ENCODE peak calls at places on chromosomes 3 and 15, in five cellular contexts. One of them, this sample, is unnamed.

GRCh38 chr3:194091141-194091540 is 44.8 kb upstream of the HES1 start:
- DNase-seq in K562: no peak
- DNase-seq in H1: no peak
- DNase-seq in HepG2: no peak
- DNase-seq in GM12878: no peak
- DNase-seq in this sample: no peak

GRCh38 chr3:108501538-108501937 is 8.9 kb downstream of the MYH15 start:
- DNase-seq in H1: no peak
- DNase-seq in GM12878: no peak
- DNase-seq in HepG2: no peak
- DNase-seq in K562: no peak
- DNase-seq in this sample: no peak

GRCh38 chr15:53307952-53308624 is 451.4 kb downstream of the WDR72 start:
- DNase-seq in K562: no peak
- DNase-seq in HepG2: no peak
- DNase-seq in GM12878: no peak
- DNase-seq in H1: no peak
- DNase-seq in this sample: peak

GRCh38 chr3:197516517-197516889 is 39.3 kb downstream of the BDH1 start:
- DNase-seq in K562: peak
- DNase-seq in GM12878: no peak
- DNase-seq in H1: no peak
- DNase-seq in HepG2: peak
- DNase-seq in this sample: no peak

GRCh38 chr3:142595581-142595950 is 627 bp upstream of the PLS1 start:
- DNase-seq in HepG2: peak
- DNase-seq in K562: no peak
- DNase-seq in H1: no peak
- DNase-seq in GM12878: no peak
- DNase-seq in this sample: no peak

GRCh38 chr3:155431856-155432570 is 138.5 kb upstream of the STRIT1 start:
- DNase-seq in K562: no peak
- DNase-seq in HepG2: no peak
- DNase-seq in H1: no peak
- DNase-seq in GM12878: no peak
- DNase-seq in this sample: no peak

GRCh38 chr3:62940763-62941632 is 65.8 kb upstream of the CADPS start:
- DNase-seq in GM12878: no peak
- DNase-seq in HepG2: no peak
- DNase-seq in H1: no peak
- DNase-seq in K562: no peak
- DNase-seq in this sample: no peak

GRCh38 chr15:80171787-80172186 is 19.0 kb downstream of the FAH start:
- DNase-seq in K562: no peak
- DNase-seq in HepG2: peak
- DNase-seq in H1: no peak
- DNase-seq in GM12878: no peak
- DNase-seq in this sample: no peak

GRCh38 chr3:69541059-69541471 is 155.2 kb upstream of the FRMD4B start:
- DNase-seq in GM12878: no peak
- DNase-seq in K562: no peak
- DNase-seq in H1: no peak
- DNase-seq in HepG2: no peak
- DNase-seq in this sample: peak

GRCh38 chr3:30285188-30286006 is 321.0 kb upstream of the TGFBR2 start:
- DNase-seq in HepG2: no peak
- DNase-seq in H1: no peak
- DNase-seq in K562: no peak
- DNase-seq in GM12878: no peak
- DNase-seq in this sample: no peak

GRCh38 chr3:34364345-34364744 is 565.9 kb downstream of the PDCD6IP start:
- DNase-seq in K562: no peak
- DNase-seq in HepG2: no peak
- DNase-seq in GM12878: peak
- DNase-seq in H1: no peak
- DNase-seq in this sample: no peak

GRCh38 chr15:80822666-80823065 is 43.5 kb downstream of the CEMIP start:
- DNase-seq in K562: no peak
- DNase-seq in H1: no peak
- DNase-seq in HepG2: no peak
- DNase-seq in GM12878: no peak
- DNase-seq in this sample: no peak

GRCh38 chr3:118808743-118809142 is 225.9 kb downstream of the IGSF11 start:
- DNase-seq in GM12878: no peak
- DNase-seq in H1: no peak
- DNase-seq in HepG2: peak
- DNase-seq in K562: no peak
- DNase-seq in this sample: no peak

GRCh38 chr15:31271706-31272557 is 54.7 kb upstream of the KLF13 start:
- DNase-seq in H1: no peak
- DNase-seq in HepG2: no peak
- DNase-seq in GM12878: no peak
- DNase-seq in K562: no peak
- DNase-seq in this sample: peak

GRCh38 chr15:75023194-75024101 is at the start of gene PPCDC:
- DNase-seq in H1: peak
- DNase-seq in GM12878: peak
- DNase-seq in K562: peak
- DNase-seq in HepG2: peak
- DNase-seq in this sample: peak

GRCh38 chr3:14303336-14304100 is 98.9 kb upstream of the SLC6A6 start:
- DNase-seq in GM12878: no peak
- DNase-seq in HepG2: no peak
- DNase-seq in K562: no peak
- DNase-seq in H1: no peak
- DNase-seq in this sample: no peak

GRCh38 chr3:44045476-44046275 is 196.0 kb upstream of the TOPAZ1 start:
- DNase-seq in K562: no peak
- DNase-seq in HepG2: no peak
- DNase-seq in H1: no peak
- DNase-seq in GM12878: peak
- DNase-seq in this sample: no peak

GRCh38 chr3:196108075-196108743 is 26.3 kb upstream of the TFRC start:
- DNase-seq in HepG2: no peak
- DNase-seq in GM12878: no peak
- DNase-seq in H1: peak
- DNase-seq in K562: peak
- DNase-seq in this sample: peak

GRCh38 chr15:98785796-98786581 is 137.7 kb downstream of the IGF1R start:
- DNase-seq in HepG2: peak
- DNase-seq in K562: no peak
- DNase-seq in GM12878: peak
- DNase-seq in H1: no peak
- DNase-seq in this sample: peak

GRCh38 chr15:92886229-92886628 is 13.9 kb upstream of the CHD2 start:
- DNase-seq in K562: no peak
- DNase-seq in H1: no peak
- DNase-seq in GM12878: no peak
- DNase-seq in HepG2: no peak
- DNase-seq in this sample: no peak

GRCh38 chr3:191557322-191557721 is 96.4 kb downstream of the PYDC2 start:
- DNase-seq in K562: no peak
- DNase-seq in H1: no peak
- DNase-seq in GM12878: no peak
- DNase-seq in HepG2: no peak
- DNase-seq in this sample: no peak

GRCh38 chr3:61578667-61579367 is 17.4 kb downstream of the PTPRG start:
- DNase-seq in GM12878: no peak
- DNase-seq in H1: no peak
- DNase-seq in HepG2: no peak
- DNase-seq in K562: no peak
- DNase-seq in this sample: no peak

GRCh38 chr15:91866371-91866905 is 12.9 kb downstream of the SLCO3A1 start:
- DNase-seq in GM12878: no peak
- DNase-seq in H1: no peak
- DNase-seq in K562: no peak
- DNase-seq in HepG2: no peak
- DNase-seq in this sample: no peak

GRCh38 chr15:58307313-58307961 is 124.4 kb upstream of the LIPC start:
- DNase-seq in HepG2: no peak
- DNase-seq in GM12878: no peak
- DNase-seq in H1: no peak
- DNase-seq in K562: no peak
- DNase-seq in this sample: no peak

GRCh38 chr3:33829720-33830119 is 31.3 kb downstream of the PDCD6IP start:
- DNase-seq in HepG2: no peak
- DNase-seq in H1: no peak
- DNase-seq in K562: no peak
- DNase-seq in GM12878: no peak
- DNase-seq in this sample: no peak

GRCh38 chr15:79673416-79674123 is 223.2 kb downstream of the MTHFS start:
- DNase-seq in HepG2: no peak
- DNase-seq in H1: no peak
- DNase-seq in K562: no peak
- DNase-seq in GM12878: peak
- DNase-seq in this sample: no peak

GRCh38 chr15:86337071-86337470 is 257.4 kb downstream of the AGBL1 start:
- DNase-seq in HepG2: no peak
- DNase-seq in GM12878: no peak
- DNase-seq in H1: no peak
- DNase-seq in K562: no peak
- DNase-seq in this sample: no peak

GRCh38 chr15:75597667-75598341 is 18.7 kb upstream of the PTPN9 start:
- DNase-seq in HepG2: no peak
- DNase-seq in K562: no peak
- DNase-seq in GM12878: no peak
- DNase-seq in H1: no peak
- DNase-seq in this sample: peak

GRCh38 chr15:93072011-93072410 is 17.0 kb downstream of the RGMA start:
- DNase-seq in HepG2: no peak
- DNase-seq in GM12878: no peak
- DNase-seq in H1: no peak
- DNase-seq in K562: no peak
- DNase-seq in this sample: no peak

GRCh38 chr3:64381369-64381768 is 156.1 kb upstream of the PRICKLE2 start:
- DNase-seq in HepG2: no peak
- DNase-seq in H1: no peak
- DNase-seq in K562: no peak
- DNase-seq in GM12878: no peak
- DNase-seq in this sample: no peak

GRCh38 chr3:41881233-41881821 is 80.6 kb downstream of the ULK4 start:
- DNase-seq in HepG2: peak
- DNase-seq in H1: no peak
- DNase-seq in K562: no peak
- DNase-seq in GM12878: no peak
- DNase-seq in this sample: no peak

GRCh38 chr3:136283627-136284026 is 33.5 kb downstream of the PCCB start:
- DNase-seq in HepG2: no peak
- DNase-seq in K562: no peak
- DNase-seq in GM12878: no peak
- DNase-seq in H1: no peak
- DNase-seq in this sample: no peak

GRCh38 chr3:109098245-109098644 is 19.7 kb downstream of the MORC1 start:
- DNase-seq in HepG2: peak
- DNase-seq in H1: no peak
- DNase-seq in K562: peak
- DNase-seq in GM12878: no peak
- DNase-seq in this sample: peak

GRCh38 chr3:78765671-78766485 is 1001.9 kb downstream of the ROBO1 start:
- DNase-seq in H1: no peak
- DNase-seq in HepG2: no peak
- DNase-seq in K562: no peak
- DNase-seq in GM12878: no peak
- DNase-seq in this sample: no peak
- TF ChIP-seq SP1 in H1: no peak
- TF ChIP-seq SP1 in HepG2: no peak
- TF ChIP-seq SP1 in K562: no peak
- TF ChIP-seq SP1 in GM12878: no peak
- TF ChIP-seq SP1 in this sample: no peak

GRCh38 chr3:59212128-59212764 is 162.4 kb upstream of the CFAP20DC start:
- DNase-seq in H1: no peak
- DNase-seq in HepG2: peak
- DNase-seq in K562: peak
- DNase-seq in GM12878: peak
- DNase-seq in this sample: no peak
- TF ChIP-seq USF2 in H1: no peak
- TF ChIP-seq USF2 in HepG2: no peak
- TF ChIP-seq USF2 in K562: no peak
- TF ChIP-seq USF2 in GM12878: no peak
- TF ChIP-seq USF2 in this sample: no peak

GRCh38 chr3:99919694-99920093 is 102.0 kb downstream of the CMSS1 start:
- DNase-seq in K562: no peak
- DNase-seq in H1: no peak
- DNase-seq in GM12878: no peak
- DNase-seq in HepG2: no peak
- DNase-seq in this sample: no peak

GRCh38 chr3:99920530-99921376 is 103.1 kb downstream of the CMSS1 start:
- DNase-seq in K562: no peak
- DNase-seq in H1: no peak
- DNase-seq in GM12878: no peak
- DNase-seq in HepG2: peak
- DNase-seq in this sample: peak

GRCh38 chr3:99921377-99921695 is 103.7 kb downstream of the CMSS1 start:
- DNase-seq in K562: no peak
- DNase-seq in H1: no peak
- DNase-seq in HepG2: no peak
- DNase-seq in GM12878: no peak
- DNase-seq in this sample: no peak

GRCh38 chr3:99915911-99916310 is 98.2 kb downstream of the CMSS1 start:
- DNase-seq in H1: no peak
- DNase-seq in K562: no peak
- DNase-seq in HepG2: no peak
- DNase-seq in GM12878: no peak
- DNase-seq in this sample: no peak

GRCh38 chr3:99918720-99919119 is 101.1 kb downstream of the CMSS1 start:
- DNase-seq in H1: no peak
- DNase-seq in HepG2: no peak
- DNase-seq in K562: no peak
- DNase-seq in GM12878: no peak
- DNase-seq in this sample: no peak
- TF ChIP-seq SP1 in H1: no peak
- TF ChIP-seq SP1 in HepG2: no peak
- TF ChIP-seq SP1 in K562: no peak
- TF ChIP-seq SP1 in GM12878: no peak
- TF ChIP-seq SP1 in this sample: no peak

DNA sequence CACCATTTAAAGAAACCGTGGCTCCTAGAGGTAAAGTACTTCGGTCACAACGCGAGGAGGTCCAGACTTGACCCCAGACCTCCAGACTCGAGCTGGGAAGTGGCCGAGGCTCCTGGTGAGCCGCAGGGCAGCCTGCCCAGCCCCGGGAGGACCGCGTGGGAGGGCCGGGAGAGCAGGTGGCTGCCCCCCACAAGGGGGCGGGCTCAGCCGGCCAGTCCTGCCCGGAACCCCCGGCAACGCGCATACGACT is at the start of gene SLC27A2:
- DNase-seq in HepG2: no peak
- DNase-seq in K562: peak
- DNase-seq in GM12878: no peak
- DNase-seq in H1: no peak
- DNase-seq in this sample: peak
- TF ChIP-seq USF2 in HepG2: no peak
- TF ChIP-seq USF2 in K562: no peak
- TF ChIP-seq USF2 in GM12878: no peak
- TF ChIP-seq USF2 in H1: no peak
- TF ChIP-seq USF2 in this sample: no peak

This sample was measured in WTC11.